ENCODE peak calls at places on chromosomes 6 and 20, in six cellular contexts. T, N, I, V, Y and Q are unnamed samples.

GRCh38 chr20:35192071-35192872 is 20.4 kb downstream of the PROCR start:
- DNase-seq in T (peak; percentile 21), I (no peak), N (no peak), Y (no peak), V (peak; percentile 41), Q (no peak)

GRCh38 chr6:34836451-34836850 is 44.6 kb downstream of the BLTP3A start:
- DNase-seq in Y (no peak), I (no peak), T (no peak), V (no peak), N (no peak), Q (no peak)

GRCh38 chr6:26272171-26272631 is 92.8 kb upstream of the BTN3A2 start:
- DNase-seq in N (peak; percentile 11), T (no peak), V (no peak), Y (no peak), I (no peak), Q (no peak)

GRCh38 chr20:46688151-46689081 is 828 bp downstream of the TP53RK start:
- DNase-seq in N (no peak), I (no peak), Y (no peak), T (peak; percentile 56), V (peak; percentile 33), Q (peak; percentile 36)

GRCh38 chr6:119240257-119241123 is 109.1 kb downstream of the MAN1A1 start:
- DNase-seq in T (peak; percentile 3), Y (no peak), I (no peak), V (no peak), N (no peak), Q (no peak)

GRCh38 chr6:137188855-137189254 is 15.4 kb upstream of the IL22RA2 start:
- DNase-seq in I (no peak), N (no peak), V (no peak), T (no peak), Y (no peak), Q (peak; percentile 11)

GRCh38 chr6:8539446-8539845 is 104.1 kb upstream of the SLC35B3 start:
- DNase-seq in T (peak; percentile 4), V (no peak), N (no peak), I (peak; percentile 27), Y (no peak), Q (peak; percentile 3)

GRCh38 chr6:12148841-12149240 is 136.7 kb downstream of the HIVEP1 start:
- DNase-seq in V (no peak), Y (no peak), N (no peak), T (no peak), I (no peak), Q (no peak)

GRCh38 chr6:13229205-13230085 is 98.9 kb downstream of the TBC1D7 start:
- DNase-seq in Y (no peak), V (no peak), T (peak; percentile 36), I (peak; percentile 68), N (no peak), Q (no peak)

GRCh38 chr6:37205997-37206340 is 36.0 kb downstream of the PIM1 start:
- DNase-seq in Y (no peak), T (no peak), I (no peak), V (no peak), N (no peak), Q (no peak)

GRCh38 chr6:43644940-43645612 is at the start of gene RSPH9:
- DNase-seq in Y (peak; percentile 52), V (peak; percentile 44), I (peak; percentile 83), T (peak; percentile 81), N (peak; percentile 58), Q (peak; percentile 76)

GRCh38 chr20:17758512-17758911 is 58.7 kb downstream of the BANF2 start:
- DNase-seq in I (no peak), Y (no peak), T (no peak), N (no peak), V (no peak), Q (no peak)

GRCh38 chr20:8213831-8214587 is 81.9 kb downstream of the PLCB1 start:
- DNase-seq in I (peak; percentile 1), V (no peak), N (no peak), T (no peak), Y (no peak), Q (no peak)

GRCh38 chr6:14060971-14061370 is 56.6 kb upstream of the CD83 start:
- DNase-seq in Y (no peak), V (no peak), N (peak; percentile 73), I (no peak), T (no peak), Q (peak; percentile 79)

GRCh38 chr20:5888051-5888450 is 62.3 kb downstream of the TRMT6 start:
- DNase-seq in T (peak; percentile 29), N (no peak), Y (no peak), V (no peak), I (no peak), Q (no peak)

GRCh38 chr6:126926926-126927325 is 191.5 kb upstream of the RSPO3 start:
- DNase-seq in V (no peak), T (no peak), I (no peak), N (no peak), Y (no peak), Q (no peak)

GRCh38 chr6:166737231-166737630 is 110.2 kb upstream of the RPS6KA2 start:
- DNase-seq in V (no peak), I (no peak), Y (no peak), N (no peak), T (no peak), Q (peak; percentile 23)

GRCh38 chr6:169646906-169647567 is 54.8 kb downstream of the WDR27 start:
- DNase-seq in N (no peak), T (no peak), I (no peak), Y (no peak), V (no peak), Q (no peak)

GRCh38 chr6:7628479-7628878 is 38.5 kb downstream of the SNRNP48 start:
- DNase-seq in T (peak; percentile 45), V (peak; percentile 71), N (no peak), Y (no peak), I (no peak), Q (no peak)

GRCh38 chr6:113859349-113860164 is 2.4 kb downstream of the MARCKS start:
- DNase-seq in V (peak; percentile 26), Y (no peak), T (peak; percentile 67), I (peak; percentile 36), N (peak; percentile 53), Q (no peak)

GRCh38 chr6:74991573-74992332 is 214.1 kb downstream of the COL12A1 start:
- DNase-seq in Y (no peak), N (no peak), V (peak; percentile 38), I (no peak), T (peak; percentile 62), Q (no peak)

GRCh38 chr6:3228046-3228671 is 706 bp upstream of the TUBB2B start:
- DNase-seq in T (no peak), V (no peak), Y (no peak), N (no peak), I (peak; percentile 62), Q (no peak)

GRCh38 chr6:131839388-131839787 is 31.6 kb downstream of the ENPP1 start:
- DNase-seq in N (no peak), I (no peak), Y (no peak), V (peak; percentile 15), T (no peak), Q (no peak)

GRCh38 chr6:17042422-17043147 is 59.3 kb upstream of the STMND1 start:
- DNase-seq in V (peak; percentile 68), N (no peak), T (peak; percentile 66), Y (no peak), I (no peak), Q (no peak)

GRCh38 chr6:117404548-117404947 is 21.2 kb downstream of the ROS1 start:
- DNase-seq in I (no peak), Y (no peak), N (no peak), T (peak; percentile 46), V (peak; percentile 21), Q (no peak)

GRCh38 chr20:18984238-18985200 is 170.9 kb downstream of the SCP2D1 start:
- DNase-seq in V (no peak), Y (no peak), T (no peak), N (no peak), I (peak; percentile 49), Q (no peak)

GRCh38 chr6:134230087-134230717 is 87.7 kb downstream of the SGK1 start:
- DNase-seq in V (no peak), N (no peak), I (no peak), T (no peak), Y (no peak), Q (no peak)

GRCh38 chr6:115078555-115078954 is 735.7 kb upstream of the HS3ST5 start:
- DNase-seq in T (no peak), Y (no peak), V (no peak), N (no peak), I (no peak), Q (no peak)

GRCh38 chr20:4154958-4155411 is 139.6 kb upstream of the RNF24 start:
- DNase-seq in T (no peak), I (no peak), Y (no peak), N (no peak), V (no peak), Q (no peak)